ENCODE peak calls at places on chromosomes 16 and 17, in eight cellular contexts. One of them, this sample, is unnamed.

GRCh38 chr17:44210342-44211192 is 8.9 kb downstream of the UBTF start:
- DNase-seq in NCI-H1436: peak; percentile 91
- DNase-seq in HuH-7.5: peak; percentile 93
- DNase-seq in RPMI8226: peak; percentile 93
- DNase-seq in thoracic aorta: peak; percentile 61
- DNase-seq in lower leg skin: no peak
- DNase-seq in HTR-8/SVneo: peak; percentile 56
- DNase-seq in small intestine: peak; percentile 82
- DNase-seq in this sample: no peak

GRCh38 chr17:71180801-71181385 is 939.9 kb upstream of the SOX9 start:
- DNase-seq in NCI-H1436: peak; percentile 35
- DNase-seq in HuH-7.5: no peak
- DNase-seq in RPMI8226: no peak
- DNase-seq in thoracic aorta: no peak
- DNase-seq in lower leg skin: peak; percentile 41
- DNase-seq in HTR-8/SVneo: no peak
- DNase-seq in small intestine: peak; percentile 37
- DNase-seq in this sample: no peak

GRCh38 chr17:57636274-57636673 is 108.8 kb downstream of the CCDC182 start:
- DNase-seq in NCI-H1436: no peak
- DNase-seq in HuH-7.5: no peak
- DNase-seq in RPMI8226: no peak
- DNase-seq in thoracic aorta: no peak
- DNase-seq in lower leg skin: no peak
- DNase-seq in HTR-8/SVneo: no peak
- DNase-seq in small intestine: no peak
- DNase-seq in this sample: no peak

GRCh38 chr16:2236362-2237075 is at the start of gene DNASE1L2:
- DNase-seq in NCI-H1436: no peak
- DNase-seq in HuH-7.5: no peak
- DNase-seq in RPMI8226: no peak
- DNase-seq in thoracic aorta: no peak
- DNase-seq in lower leg skin: no peak
- DNase-seq in HTR-8/SVneo: no peak
- DNase-seq in small intestine: no peak
- DNase-seq in this sample: no peak

GRCh38 chr16:11231367-11231970 is 24.5 kb downstream of the SOCS1 start:
- DNase-seq in NCI-H1436: no peak
- DNase-seq in HuH-7.5: no peak
- DNase-seq in RPMI8226: no peak
- DNase-seq in thoracic aorta: no peak
- DNase-seq in lower leg skin: no peak
- DNase-seq in HTR-8/SVneo: no peak
- DNase-seq in small intestine: no peak
- DNase-seq in this sample: no peak

GRCh38 chr17:58268326-58268725 is 12.4 kb downstream of the MPO start:
- DNase-seq in NCI-H1436: no peak
- DNase-seq in HuH-7.5: no peak
- DNase-seq in RPMI8226: no peak
- DNase-seq in thoracic aorta: no peak
- DNase-seq in lower leg skin: no peak
- DNase-seq in HTR-8/SVneo: no peak
- DNase-seq in small intestine: no peak
- DNase-seq in this sample: no peak

GRCh38 chr17:48555616-48556533 is 11.0 kb upstream of the HOXB2 start:
- DNase-seq in NCI-H1436: peak; percentile 42
- DNase-seq in HuH-7.5: no peak
- DNase-seq in RPMI8226: no peak
- DNase-seq in thoracic aorta: no peak
- DNase-seq in lower leg skin: no peak
- DNase-seq in HTR-8/SVneo: peak; percentile 78
- DNase-seq in small intestine: no peak
- DNase-seq in this sample: no peak

GRCh38 chr16:85607796-85608514 is 5.2 kb upstream of the GSE1 start:
- DNase-seq in NCI-H1436: no peak
- DNase-seq in HuH-7.5: no peak
- DNase-seq in RPMI8226: no peak
- DNase-seq in thoracic aorta: no peak
- DNase-seq in lower leg skin: no peak
- DNase-seq in HTR-8/SVneo: no peak
- DNase-seq in small intestine: no peak
- DNase-seq in this sample: no peak

GRCh38 chr17:70138309-70138865 is 30.9 kb upstream of the KCNJ2 start:
- DNase-seq in NCI-H1436: no peak
- DNase-seq in HuH-7.5: no peak
- DNase-seq in RPMI8226: no peak
- DNase-seq in thoracic aorta: no peak
- DNase-seq in lower leg skin: no peak
- DNase-seq in HTR-8/SVneo: no peak
- DNase-seq in small intestine: no peak
- DNase-seq in this sample: no peak

GRCh38 chr17:66207936-66208335 is 16.0 kb upstream of the CEP112 start:
- DNase-seq in NCI-H1436: no peak
- DNase-seq in HuH-7.5: no peak
- DNase-seq in RPMI8226: no peak
- DNase-seq in thoracic aorta: no peak
- DNase-seq in lower leg skin: no peak
- DNase-seq in HTR-8/SVneo: no peak
- DNase-seq in small intestine: no peak
- DNase-seq in this sample: no peak

GRCh38 chr17:15278381-15278780 is 13.3 kb upstream of the PMP22 start:
- DNase-seq in NCI-H1436: no peak
- DNase-seq in HuH-7.5: no peak
- DNase-seq in RPMI8226: no peak
- DNase-seq in thoracic aorta: no peak
- DNase-seq in lower leg skin: no peak
- DNase-seq in HTR-8/SVneo: no peak
- DNase-seq in small intestine: no peak
- DNase-seq in this sample: no peak

GRCh38 chr16:82331974-82332750 is 162.1 kb upstream of the MPHOSPH6 start:
- DNase-seq in NCI-H1436: no peak
- DNase-seq in HuH-7.5: no peak
- DNase-seq in RPMI8226: no peak
- DNase-seq in thoracic aorta: no peak
- DNase-seq in lower leg skin: no peak
- DNase-seq in HTR-8/SVneo: no peak
- DNase-seq in small intestine: no peak
- DNase-seq in this sample: peak; percentile 45

GRCh38 chr17:37292429-37293139 is 83.2 kb upstream of the C17orf78 start:
- DNase-seq in NCI-H1436: no peak
- DNase-seq in HuH-7.5: no peak
- DNase-seq in RPMI8226: no peak
- DNase-seq in thoracic aorta: no peak
- DNase-seq in lower leg skin: no peak
- DNase-seq in HTR-8/SVneo: no peak
- DNase-seq in small intestine: no peak
- DNase-seq in this sample: no peak

GRCh38 chr17:50697076-50697475 is 10.6 kb downstream of the ANKRD40 start:
- DNase-seq in NCI-H1436: no peak
- DNase-seq in HuH-7.5: no peak
- DNase-seq in RPMI8226: no peak
- DNase-seq in thoracic aorta: no peak
- DNase-seq in lower leg skin: no peak
- DNase-seq in HTR-8/SVneo: no peak
- DNase-seq in small intestine: no peak
- DNase-seq in this sample: no peak

GRCh38 chr17:14301761-14302401 is 1.0 kb downstream of the HS3ST3B1 start:
- DNase-seq in NCI-H1436: no peak
- DNase-seq in HuH-7.5: peak; percentile 43
- DNase-seq in RPMI8226: no peak
- DNase-seq in thoracic aorta: no peak
- DNase-seq in lower leg skin: no peak
- DNase-seq in HTR-8/SVneo: peak; percentile 13
- DNase-seq in small intestine: peak; percentile 35
- DNase-seq in this sample: no peak

GRCh38 chr17:37664214-37664613 is 21.0 kb upstream of the DDX52 start:
- DNase-seq in NCI-H1436: no peak
- DNase-seq in HuH-7.5: no peak
- DNase-seq in RPMI8226: no peak
- DNase-seq in thoracic aorta: no peak
- DNase-seq in lower leg skin: no peak
- DNase-seq in HTR-8/SVneo: no peak
- DNase-seq in small intestine: no peak
- DNase-seq in this sample: no peak

GRCh38 chr16:12896562-12896961 is 4.8 kb upstream of the SHISA9 start:
- DNase-seq in NCI-H1436: peak; percentile 68
- DNase-seq in HuH-7.5: peak; percentile 19
- DNase-seq in RPMI8226: peak; percentile 55
- DNase-seq in thoracic aorta: no peak
- DNase-seq in lower leg skin: no peak
- DNase-seq in HTR-8/SVneo: no peak
- DNase-seq in small intestine: peak; percentile 2
- DNase-seq in this sample: peak; percentile 74

GRCh38 chr16:12147681-12148479 is 171.3 kb downstream of the SNX29 start:
- DNase-seq in NCI-H1436: no peak
- DNase-seq in HuH-7.5: no peak
- DNase-seq in RPMI8226: no peak
- DNase-seq in thoracic aorta: no peak
- DNase-seq in lower leg skin: no peak
- DNase-seq in HTR-8/SVneo: no peak
- DNase-seq in small intestine: no peak
- DNase-seq in this sample: no peak

GRCh38 chr16:35599429-35600165 is 2140.2 kb downstream of the TP53TG3F start:
- DNase-seq in NCI-H1436: no peak
- DNase-seq in HuH-7.5: no peak
- DNase-seq in RPMI8226: no peak
- DNase-seq in thoracic aorta: no peak
- DNase-seq in lower leg skin: no peak
- DNase-seq in HTR-8/SVneo: no peak
- DNase-seq in small intestine: no peak
- DNase-seq in this sample: no peak

GRCh38 chr16:558298-559020 is 1.7 kb upstream of the PRR35 start:
- DNase-seq in NCI-H1436: no peak
- DNase-seq in HuH-7.5: peak; percentile 75
- DNase-seq in RPMI8226: no peak
- DNase-seq in thoracic aorta: no peak
- DNase-seq in lower leg skin: no peak
- DNase-seq in HTR-8/SVneo: no peak
- DNase-seq in small intestine: peak; percentile 21
- DNase-seq in this sample: peak; percentile 80

GRCh38 chr17:74852237-74853047 is 7.2 kb downstream of the GRIN2C start:
- DNase-seq in NCI-H1436: no peak
- DNase-seq in HuH-7.5: no peak
- DNase-seq in RPMI8226: peak; percentile 89
- DNase-seq in thoracic aorta: no peak
- DNase-seq in lower leg skin: no peak
- DNase-seq in HTR-8/SVneo: no peak
- DNase-seq in small intestine: peak; percentile 48
- DNase-seq in this sample: peak; percentile 67

GRCh38 chr16:50960517-50961202 is 190.4 kb downstream of the SALL1 start:
- DNase-seq in NCI-H1436: no peak
- DNase-seq in HuH-7.5: no peak
- DNase-seq in RPMI8226: no peak
- DNase-seq in thoracic aorta: no peak
- DNase-seq in lower leg skin: no peak
- DNase-seq in HTR-8/SVneo: no peak
- DNase-seq in small intestine: no peak
- DNase-seq in this sample: no peak

GRCh38 chr17:21360048-21360447 is 16.1 kb upstream of the KCNJ12 start:
- DNase-seq in NCI-H1436: no peak
- DNase-seq in HuH-7.5: no peak
- DNase-seq in RPMI8226: no peak
- DNase-seq in thoracic aorta: no peak
- DNase-seq in lower leg skin: no peak
- DNase-seq in HTR-8/SVneo: no peak
- DNase-seq in small intestine: no peak
- DNase-seq in this sample: no peak

GRCh38 chr17:4898927-4899326 is 409 bp upstream of the C17orf107 start:
- DNase-seq in NCI-H1436: no peak
- DNase-seq in HuH-7.5: no peak
- DNase-seq in RPMI8226: no peak
- DNase-seq in thoracic aorta: no peak
- DNase-seq in lower leg skin: no peak
- DNase-seq in HTR-8/SVneo: no peak
- DNase-seq in small intestine: no peak
- DNase-seq in this sample: no peak

GRCh38 chr16:86740817-86741799 is 162.8 kb downstream of the FOXL1 start:
- DNase-seq in NCI-H1436: no peak
- DNase-seq in HuH-7.5: no peak
- DNase-seq in RPMI8226: no peak
- DNase-seq in thoracic aorta: peak; percentile 65
- DNase-seq in lower leg skin: no peak
- DNase-seq in HTR-8/SVneo: peak; percentile 89
- DNase-seq in small intestine: no peak
- DNase-seq in this sample: peak; percentile 29

GRCh38 chr17:43482103-43483012 is 1.4 kb upstream of the DHX8 start:
- DNase-seq in NCI-H1436: no peak
- DNase-seq in HuH-7.5: no peak
- DNase-seq in RPMI8226: no peak
- DNase-seq in thoracic aorta: no peak
- DNase-seq in lower leg skin: no peak
- DNase-seq in HTR-8/SVneo: no peak
- DNase-seq in small intestine: peak; percentile 34
- DNase-seq in this sample: peak; percentile 42

GRCh38 chr17:19937522-19937921 is 40.1 kb downstream of the AKAP10 start:
- DNase-seq in NCI-H1436: no peak
- DNase-seq in HuH-7.5: no peak
- DNase-seq in RPMI8226: no peak
- DNase-seq in thoracic aorta: no peak
- DNase-seq in lower leg skin: no peak
- DNase-seq in HTR-8/SVneo: no peak
- DNase-seq in small intestine: no peak
- DNase-seq in this sample: peak; percentile 21

GRCh38 chr16:57867000-57867561 is 64.8 kb upstream of the KIFC3 start:
- DNase-seq in NCI-H1436: peak; percentile 23
- DNase-seq in HuH-7.5: no peak
- DNase-seq in RPMI8226: no peak
- DNase-seq in thoracic aorta: no peak
- DNase-seq in lower leg skin: no peak
- DNase-seq in HTR-8/SVneo: no peak
- DNase-seq in small intestine: no peak
- DNase-seq in this sample: no peak

GRCh38 chr16:71904239-71904638 is 8.9 kb downstream of the IST1 start:
- DNase-seq in NCI-H1436: no peak
- DNase-seq in HuH-7.5: no peak
- DNase-seq in RPMI8226: no peak
- DNase-seq in thoracic aorta: no peak
- DNase-seq in lower leg skin: no peak
- DNase-seq in HTR-8/SVneo: no peak
- DNase-seq in small intestine: no peak
- DNase-seq in this sample: no peak

GRCh38 chr16:85293899-85294642 is 181.8 kb upstream of the CIBAR2 start:
- DNase-seq in NCI-H1436: peak; percentile 48
- DNase-seq in HuH-7.5: no peak
- DNase-seq in RPMI8226: peak; percentile 55
- DNase-seq in thoracic aorta: no peak
- DNase-seq in lower leg skin: no peak
- DNase-seq in HTR-8/SVneo: no peak
- DNase-seq in small intestine: no peak
- DNase-seq in this sample: no peak

GRCh38 chr17:1726626-1727257 is 2.2 kb downstream of the WDR81 start:
- DNase-seq in NCI-H1436: no peak
- DNase-seq in HuH-7.5: no peak
- DNase-seq in RPMI8226: no peak
- DNase-seq in thoracic aorta: no peak
- DNase-seq in lower leg skin: no peak
- DNase-seq in HTR-8/SVneo: no peak
- DNase-seq in small intestine: no peak
- DNase-seq in this sample: no peak

GRCh38 chr16:89841275-89841674 is 13.0 kb downstream of the SPIRE2 start:
- DNase-seq in NCI-H1436: no peak
- DNase-seq in HuH-7.5: no peak
- DNase-seq in RPMI8226: no peak
- DNase-seq in thoracic aorta: no peak
- DNase-seq in lower leg skin: no peak
- DNase-seq in HTR-8/SVneo: no peak
- DNase-seq in small intestine: no peak
- DNase-seq in this sample: no peak

GRCh38 chr17:42163113-42163512 is 8.3 kb upstream of the RAB5C start:
- DNase-seq in NCI-H1436: no peak
- DNase-seq in HuH-7.5: no peak
- DNase-seq in RPMI8226: peak; percentile 40
- DNase-seq in thoracic aorta: no peak
- DNase-seq in lower leg skin: no peak
- DNase-seq in HTR-8/SVneo: no peak
- DNase-seq in small intestine: no peak
- DNase-seq in this sample: peak; percentile 49

GRCh38 chr17:7383742-7384488 is 3.0 kb downstream of the TNK1 start:
- DNase-seq in NCI-H1436: no peak
- DNase-seq in HuH-7.5: no peak
- DNase-seq in RPMI8226: no peak
- DNase-seq in thoracic aorta: no peak
- DNase-seq in lower leg skin: no peak
- DNase-seq in HTR-8/SVneo: peak; percentile 43
- DNase-seq in small intestine: peak; percentile 31
- DNase-seq in this sample: no peak